ENCODE peak calls at places on chromosome 7, in ten cellular contexts. One of them, this sample, is unnamed.

GRCh38 chr7:44075296-44076075 is 6.8 kb downstream of the POLM start:
- DNase-seq in A172: no peak
- DNase-seq in activated CD8-positive, alpha-beta memory T cell treated with anti-CD3 and anti-CD28 coated beads, Interleukin-2, amount 50 U/mL, for 48 hours: no peak
- DNase-seq in KBM-7: no peak
- DNase-seq in hippocampal formation: no peak
- DNase-seq in left ventricle myocardium inferior: no peak
- DNase-seq in H4: no peak
- DNase-seq in upper lobe of right lung: no peak
- DNase-seq in MCF 10A: no peak
- DNase-seq in non-pigmented ciliary epithelial cell: no peak
- DNase-seq in this sample: no peak

GRCh38 chr7:39714447-39715091 is 91.2 kb downstream of the RALA start:
- DNase-seq in A172: no peak
- DNase-seq in H4: no peak
- DNase-seq in KBM-7: no peak
- DNase-seq in left ventricle myocardium inferior: no peak
- DNase-seq in hippocampal formation: no peak
- DNase-seq in non-pigmented ciliary epithelial cell: no peak
- DNase-seq in MCF 10A: no peak
- DNase-seq in upper lobe of right lung: no peak
- DNase-seq in activated CD8-positive, alpha-beta memory T cell treated with anti-CD3 and anti-CD28 coated beads, Interleukin-2, amount 50 U/mL, for 48 hours: no peak
- DNase-seq in this sample: no peak

GRCh38 chr7:130154131-130154500 is 51.1 kb downstream of the TMEM209 start:
- DNase-seq in hippocampal formation: no peak
- DNase-seq in A172: no peak
- DNase-seq in non-pigmented ciliary epithelial cell: no peak
- DNase-seq in upper lobe of right lung: peak
- DNase-seq in H4: no peak
- DNase-seq in KBM-7: no peak
- DNase-seq in left ventricle myocardium inferior: no peak
- DNase-seq in MCF 10A: peak
- DNase-seq in activated CD8-positive, alpha-beta memory T cell treated with anti-CD3 and anti-CD28 coated beads, Interleukin-2, amount 50 U/mL, for 48 hours: no peak
- DNase-seq in this sample: no peak

GRCh38 chr7:112985377-112985987 is 101.1 kb downstream of the GPR85 start:
- DNase-seq in upper lobe of right lung: no peak
- DNase-seq in H4: peak
- DNase-seq in left ventricle myocardium inferior: no peak
- DNase-seq in KBM-7: no peak
- DNase-seq in hippocampal formation: no peak
- DNase-seq in activated CD8-positive, alpha-beta memory T cell treated with anti-CD3 and anti-CD28 coated beads, Interleukin-2, amount 50 U/mL, for 48 hours: no peak
- DNase-seq in MCF 10A: peak
- DNase-seq in non-pigmented ciliary epithelial cell: no peak
- DNase-seq in A172: peak
- DNase-seq in this sample: no peak

GRCh38 chr7:6430271-6430940 is 17.3 kb downstream of the DAGLB start:
- DNase-seq in H4: no peak
- DNase-seq in activated CD8-positive, alpha-beta memory T cell treated with anti-CD3 and anti-CD28 coated beads, Interleukin-2, amount 50 U/mL, for 48 hours: no peak
- DNase-seq in A172: peak
- DNase-seq in MCF 10A: no peak
- DNase-seq in hippocampal formation: peak
- DNase-seq in non-pigmented ciliary epithelial cell: peak
- DNase-seq in left ventricle myocardium inferior: no peak
- DNase-seq in KBM-7: peak
- DNase-seq in upper lobe of right lung: no peak
- DNase-seq in this sample: no peak

GRCh38 chr7:107370816-107371215 is 99.0 kb upstream of the GPR22 start:
- DNase-seq in non-pigmented ciliary epithelial cell: no peak
- DNase-seq in activated CD8-positive, alpha-beta memory T cell treated with anti-CD3 and anti-CD28 coated beads, Interleukin-2, amount 50 U/mL, for 48 hours: no peak
- DNase-seq in KBM-7: no peak
- DNase-seq in left ventricle myocardium inferior: no peak
- DNase-seq in upper lobe of right lung: no peak
- DNase-seq in hippocampal formation: no peak
- DNase-seq in MCF 10A: no peak
- DNase-seq in H4: no peak
- DNase-seq in A172: no peak
- DNase-seq in this sample: no peak

GRCh38 chr7:38452615-38453014 is 178.6 kb downstream of the AMPH start:
- DNase-seq in A172: no peak
- DNase-seq in left ventricle myocardium inferior: no peak
- DNase-seq in non-pigmented ciliary epithelial cell: no peak
- DNase-seq in upper lobe of right lung: no peak
- DNase-seq in activated CD8-positive, alpha-beta memory T cell treated with anti-CD3 and anti-CD28 coated beads, Interleukin-2, amount 50 U/mL, for 48 hours: no peak
- DNase-seq in H4: no peak
- DNase-seq in hippocampal formation: no peak
- DNase-seq in KBM-7: no peak
- DNase-seq in MCF 10A: no peak
- DNase-seq in this sample: no peak

GRCh38 chr7:4352069-4352468 is 330.0 kb upstream of the FOXK1 start:
- DNase-seq in A172: no peak
- DNase-seq in non-pigmented ciliary epithelial cell: no peak
- DNase-seq in activated CD8-positive, alpha-beta memory T cell treated with anti-CD3 and anti-CD28 coated beads, Interleukin-2, amount 50 U/mL, for 48 hours: no peak
- DNase-seq in KBM-7: no peak
- DNase-seq in hippocampal formation: no peak
- DNase-seq in left ventricle myocardium inferior: no peak
- DNase-seq in H4: no peak
- DNase-seq in upper lobe of right lung: no peak
- DNase-seq in MCF 10A: no peak
- DNase-seq in this sample: no peak

GRCh38 chr7:143458263-143458662 is 15.0 kb downstream of the TAS2R60 start:
- DNase-seq in activated CD8-positive, alpha-beta memory T cell treated with anti-CD3 and anti-CD28 coated beads, Interleukin-2, amount 50 U/mL, for 48 hours: no peak
- DNase-seq in non-pigmented ciliary epithelial cell: no peak
- DNase-seq in H4: no peak
- DNase-seq in hippocampal formation: no peak
- DNase-seq in upper lobe of right lung: no peak
- DNase-seq in left ventricle myocardium inferior: no peak
- DNase-seq in MCF 10A: no peak
- DNase-seq in A172: no peak
- DNase-seq in KBM-7: no peak
- DNase-seq in this sample: no peak